ENCODE peak calls at places on chromosomes 4 and X, in five cellular contexts. K, B, E, Q and N are unnamed samples.

GRCh38 chrX:1305411-1305810 is 31.2 kb upstream of the IL3RA start:
- DNase-seq in B (no peak), Q (no peak), E (no peak), K (peak; percentile 41), N (no peak)

GRCh38 chrX:48521353-48522243 is at the start of gene EBP:
- DNase-seq in E (peak; percentile 87), B (peak; percentile 77), Q (peak; percentile 97), K (peak; percentile 94), N (peak; percentile 84)

GRCh38 chr4:6984611-6985115 is 58.5 kb upstream of the TADA2B start:
- DNase-seq in E (no peak), K (no peak), Q (no peak), B (no peak), N (no peak)

GRCh38 chr4:6472387-6473263 is at the start of gene PPP2R2C:
- DNase-seq in K (peak; percentile 65), B (no peak), Q (no peak), E (no peak), N (no peak)

GRCh38 chrX:15674514-15674898 is 9.9 kb upstream of the CLTRN start:
- DNase-seq in E (peak; percentile 88), B (peak; percentile 66), K (peak; percentile 96), Q (no peak), N (peak; percentile 95)

GRCh38 chrX:1249101-1249887 is 19.3 kb upstream of the CSF2RA start:
- DNase-seq in Q (no peak), E (no peak), B (no peak), K (peak; percentile 90), N (no peak)

GRCh38 chrX:38859602-38860001 is 58.3 kb downstream of the MID1IP1 start:
- DNase-seq in E (no peak), K (no peak), Q (no peak), B (no peak), N (no peak)

GRCh38 chr4:138639018-138639876 is 376.3 kb upstream of the NOCT start:
- DNase-seq in E (no peak), K (no peak), Q (no peak), B (no peak), N (no peak)

GRCh38 chr4:183830438-183830985 is 74.6 kb upstream of the STOX2 start:
- DNase-seq in E (no peak), B (no peak), K (no peak), Q (no peak), N (no peak)

GRCh38 chr4:5957091-5957490 is 61.1 kb downstream of the C4orf50 start:
- DNase-seq in B (no peak), K (no peak), E (no peak), Q (peak; percentile 45), N (no peak)

GRCh38 chrX:54891573-54891972 is 29.1 kb upstream of the TRO start:
- DNase-seq in E (no peak), K (no peak), Q (peak; percentile 26), B (peak; percentile 23), N (no peak)

GRCh38 chr4:78518551-78518950 is 33.0 kb upstream of the ANXA3 start:
- DNase-seq in B (no peak), Q (no peak), E (no peak), K (no peak), N (no peak)

GRCh38 chrX:43809463-43809862 is 72.8 kb downstream of the MAOB start:
- DNase-seq in K (no peak), B (no peak), Q (no peak), E (no peak), N (no peak)

GRCh38 chrX:153397256-153397960 is 3.7 kb downstream of the PNMA6E start:
- DNase-seq in E (no peak), B (no peak), K (peak; percentile 67), Q (no peak), N (no peak)

GRCh38 chr4:113294910-113295309 is 245.5 kb downstream of the ANK2 start:
- DNase-seq in E (no peak), Q (no peak), B (no peak), K (no peak), N (no peak)

GRCh38 chr4:149723065-149723464 is 92.6 kb downstream of the IQCM start:
- DNase-seq in E (no peak), K (no peak), Q (no peak), B (no peak), N (no peak)

GRCh38 chr4:137685357-137685756 is 153.1 kb upstream of the PCDH18 start:
- DNase-seq in B (no peak), K (no peak), E (no peak), Q (no peak), N (no peak)

GRCh38 chr4:82833696-82834313 is 35.2 kb upstream of the SCD5 start:
- DNase-seq in K (no peak), B (no peak), Q (no peak), E (no peak), N (no peak)

GRCh38 chr4:54439831-54440243 is 210.7 kb downstream of the PDGFRA start:
- DNase-seq in Q (no peak), K (no peak), E (no peak), B (no peak), N (no peak)

GRCh38 chrX:132094169-132094568 is 33.7 kb downstream of the FRMD7 start:
- DNase-seq in E (no peak), K (no peak), Q (no peak), B (no peak), N (no peak)

GRCh38 chrX:758917-759316 is 128.3 kb downstream of the SHOX start:
- DNase-seq in B (no peak), K (peak; percentile 0), E (no peak), Q (no peak), N (no peak)

GRCh38 chrX:11611965-11612364 is 53.8 kb downstream of the ARHGAP6 start:
- DNase-seq in K (no peak), Q (no peak), E (no peak), B (no peak), N (no peak)

GRCh38 chr4:158004101-158004500 is 168.7 kb downstream of the GASK1B start:
- DNase-seq in B (no peak), Q (no peak), K (no peak), E (no peak), N (no peak)

GRCh38 chrX:105845661-105846060 is 23.3 kb downstream of the NRK start:
- DNase-seq in B (no peak), E (no peak), K (no peak), Q (no peak), N (no peak)

GRCh38 chr4:75118739-75119138 is 185.8 kb downstream of the PARM1 start:
- DNase-seq in Q (no peak), K (no peak), E (no peak), B (no peak), N (no peak)

GRCh38 chr4:36870121-36870520 is 374.4 kb upstream of the NWD2 start:
- DNase-seq in B (no peak), Q (no peak), K (no peak), E (no peak), N (no peak)

GRCh38 chr4:176185068-176185467 is 10.3 kb downstream of the SPATA4 start:
- DNase-seq in B (no peak), K (no peak), E (no peak), Q (no peak), N (no peak)

GRCh38 chr4:114615435-114615834 is 16.8 kb downstream of the UGT8 start:
- DNase-seq in B (no peak), E (no peak), Q (peak; percentile 42), K (no peak), N (no peak)

GRCh38 chrX:137916090-137916746 is 350.3 kb downstream of the ZIC3 start:
- DNase-seq in B (no peak), K (no peak), E (no peak), Q (no peak), N (no peak)

GRCh38 chr4:128596115-128596514 is 213.4 kb upstream of the JADE1 start:
- DNase-seq in B (no peak), Q (no peak), E (peak; percentile 58), K (no peak), N (no peak)

GRCh38 chr4:54929459-54929858 is 195.9 kb downstream of the KDR start:
- DNase-seq in Q (peak; percentile 30), B (no peak), K (no peak), E (no peak), N (no peak)

GRCh38 chr4:162061214-162061613 is 102.6 kb downstream of the FSTL5 start:
- DNase-seq in Q (no peak), B (no peak), K (no peak), E (no peak), N (no peak)

GRCh38 chr4:3756343-3757059 is 9.7 kb upstream of the ADRA2C start:
- DNase-seq in E (no peak), Q (no peak), K (no peak), B (no peak), N (no peak)

GRCh38 chr4:168574581-168575295 is 77.9 kb downstream of the PALLD start:
- DNase-seq in E (no peak), Q (no peak), K (no peak), B (no peak), N (no peak)

GRCh38 chr4:187103351-187103750 is 379.7 kb upstream of the FAT1 start:
- DNase-seq in K (no peak), B (no peak), Q (peak; percentile 77), E (no peak), N (no peak)

GRCh38 chr4:629636-629915 is 4.2 kb downstream of the PDE6B start:
- DNase-seq in E (no peak), B (no peak), K (no peak), Q (no peak), N (no peak)

GRCh38 chr4:5206391-5206790 is 155.1 kb downstream of the STK32B start:
- DNase-seq in K (no peak), Q (no peak), B (no peak), E (no peak), N (no peak)

GRCh38 chrX:109281478-109282275 is 200.2 kb downstream of the GUCY2F start:
- DNase-seq in B (no peak), Q (no peak), E (peak; percentile 1), K (no peak), N (no peak)